ENCODE peak calls at places on chromosome 17, in nine cellular contexts. F is pancreas; M is gastroesophageal sphincter; C is activated B cell treated with CpG ODN at 0.5 μM for 24 hours; Q is Right ventricle myocardium superior; Y is effector memory CD8-positive, alpha-beta T cell; V is CD8-positive, alpha-beta T cell; B is Panc1; A is heart left ventricle. L is an unnamed sample.

GRCh38 chr17:80071116-80071980 is 30.0 kb upstream of the GAA start:
- ATAC-seq in Q (peak), A (peak), M (peak), C (no peak), V (no peak), B (peak), F (peak), Y (no peak), L (no peak)

GRCh38 chr17:60538726-60539125 is 12.7 kb upstream of the APPBP2 start:
- ATAC-seq in V (no peak), A (no peak), M (no peak), Q (no peak), B (no peak), C (no peak), Y (no peak), F (no peak), L (no peak)

GRCh38 chr17:68540981-68541380 is 28.8 kb downstream of the PRKAR1A start:
- ATAC-seq in C (no peak), V (no peak), A (no peak), Q (peak), Y (no peak), B (no peak), M (no peak), F (no peak), L (no peak)

GRCh38 chr17:10099051-10099571 is 99.3 kb downstream of the GAS7 start:
- ATAC-seq in Q (peak), V (no peak), A (peak), Y (no peak), C (no peak), B (no peak), F (no peak), M (peak), L (no peak)

GRCh38 chr17:38705803-38706624 is 941 bp downstream of the MLLT6 start:
- ATAC-seq in B (peak), A (no peak), Q (no peak), M (no peak), C (no peak), V (no peak), Y (no peak), F (no peak), L (no peak)

GRCh38 chr17:64320613-64321553 is 57.8 kb upstream of the TEX2 start:
- ATAC-seq in M (peak), V (peak), Y (peak), F (peak), C (no peak), A (peak), Q (peak), B (peak), L (peak)

GRCh38 chr17:60325730-60326524 is 66.0 kb downstream of the USP32 start:
- ATAC-seq in Y (peak), V (no peak), A (no peak), F (no peak), B (no peak), Q (no peak), C (no peak), M (no peak), L (no peak)

GRCh38 chr17:7443499-7444485 is 1.1 kb upstream of the CHRNB1 start:
- ATAC-seq in C (no peak), V (no peak), F (no peak), Y (no peak), Q (no peak), B (no peak), M (no peak), A (no peak), L (no peak)

GRCh38 chr17:57385975-57386374 is 129.7 kb downstream of the MSI2 start:
- ATAC-seq in A (no peak), C (no peak), Y (no peak), M (no peak), Q (no peak), B (no peak), F (no peak), V (no peak), L (no peak)

GRCh38 chr17:37502009-37502936 is 12.6 kb downstream of the DUSP14 start:
- ATAC-seq in F (no peak), M (no peak), A (no peak), Q (no peak), V (no peak), C (no peak), Y (no peak), B (no peak), L (no peak)

GRCh38 chr17:63136381-63137012 is 170.5 kb downstream of the TANC2 start:
- ATAC-seq in M (no peak), C (no peak), Y (no peak), Q (no peak), A (no peak), F (no peak), B (no peak), V (no peak), L (no peak)

GRCh38 chr17:4043862-4044261 is 79.6 kb upstream of the ATP2A3 start:
- ATAC-seq in B (no peak), Y (peak), M (no peak), V (peak), A (no peak), F (no peak), C (no peak), Q (no peak), L (peak)

GRCh38 chr17:81846743-81847689 is 12.2 kb upstream of the PPP1R27 start:
- ATAC-seq in Q (no peak), M (no peak), B (no peak), Y (no peak), V (no peak), C (no peak), A (no peak), F (no peak), L (no peak)

GRCh38 chr17:17698371-17698770 is 17.1 kb downstream of the RAI1 start:
- ATAC-seq in M (no peak), A (no peak), F (no peak), Q (no peak), V (no peak), B (no peak), Y (no peak), C (no peak), L (no peak)

GRCh38 chr17:13420294-13421277 is 181.1 kb downstream of the HS3ST3A1 start:
- ATAC-seq in M (no peak), V (no peak), Q (no peak), Y (no peak), A (no peak), C (no peak), F (peak), B (no peak), L (no peak)

GRCh38 chr17:69581061-69581955 is 166.8 kb downstream of the MAP2K6 start:
- ATAC-seq in A (no peak), F (no peak), Y (peak), B (no peak), Q (no peak), V (peak), C (peak), M (no peak), L (peak)

GRCh38 chr17:57372156-57372555 is 115.8 kb downstream of the MSI2 start:
- ATAC-seq in C (no peak), Y (no peak), B (peak), V (no peak), Q (no peak), M (no peak), F (peak), A (no peak), L (no peak)

GRCh38 chr17:79081571-79082276 is 7.1 kb downstream of the ENGASE start:
- ATAC-seq in Q (no peak), Y (no peak), M (no peak), B (no peak), C (no peak), F (no peak), A (no peak), V (no peak), L (no peak)

L was measured in activated T-helper 17 cell treated with anti-CD3 and anti-CD28 coated beads, Interleukin-2, amount 50 U/mL, for 72 hours.